ENCODE peak calls at places on chromosomes 7 and 10, in seven cellular contexts. H, Q, O, W, D, B and S are unnamed samples.
A peak's percentile ranks its signal among the peaks of the same experiment; 100 is the strongest.

GRCh38 chr10:90742189-90742588 is 115.7 kb downstream of the HTR7 start:
- DNase-seq in H (peak; percentile 0), Q (no peak), O (no peak), W (no peak), D (no peak), B (no peak), S (no peak)

GRCh38 chr7:134949171-134949570 is 37.1 kb upstream of the AGBL3 start:
- DNase-seq in H (no peak), Q (no peak), O (no peak), W (no peak), D (no peak), B (no peak), S (no peak)

GRCh38 chr7:46723742-46724141 is 802.7 kb upstream of the IGFBP3 start:
- DNase-seq in H (no peak), Q (no peak), O (no peak), W (no peak), D (no peak), B (no peak), S (no peak)

GRCh38 chr7:77576856-77577255 is 39.8 kb downstream of the PTPN12 start:
- DNase-seq in H (no peak), Q (no peak), O (no peak), W (no peak), D (no peak), B (no peak), S (no peak)

GRCh38 chr10:16761300-16761699 is 55.9 kb downstream of the RSU1 start:
- DNase-seq in H (no peak), Q (no peak), O (no peak), W (no peak), D (no peak), B (no peak), S (no peak)

GRCh38 chr10:114388275-114388674 is 16.0 kb downstream of the AFAP1L2 start:
- DNase-seq in H (no peak), Q (no peak), O (no peak), W (no peak), D (peak; percentile 78), B (no peak), S (peak; percentile 62)

GRCh38 chr7:47973739-47974138 is 5.7 kb downstream of the HUS1 start:
- DNase-seq in H (no peak), Q (no peak), O (no peak), W (no peak), D (no peak), B (no peak), S (no peak)

GRCh38 chr7:6516387-6516983 is 34.8 kb downstream of the GRID2IP start:
- DNase-seq in H (peak; percentile 79), Q (peak; percentile 77), O (peak; percentile 84), W (peak; percentile 85), D (peak; percentile 79), B (peak; percentile 86), S (peak; percentile 70)

GRCh38 chr7:127392182-127392565 is 334 bp downstream of the ZNF800 start:
- DNase-seq in H (peak; percentile 55), Q (peak; percentile 42), O (peak; percentile 65), W (peak; percentile 67), D (peak; percentile 86), B (peak; percentile 72), S (peak; percentile 78)

GRCh38 chr7:104252409-104253134 is 44.8 kb upstream of the ORC5 start:
- DNase-seq in H (no peak), Q (no peak), O (no peak), W (no peak), D (peak; percentile 9), B (no peak), S (no peak)

GRCh38 chr10:4651404-4652037 is 174.5 kb upstream of the AKR1E2 start:
- DNase-seq in H (no peak), Q (no peak), O (no peak), W (no peak), D (no peak), B (no peak), S (no peak)

GRCh38 chr10:97336942-97337719 is 2.6 kb upstream of the FRAT2 start:
- DNase-seq in H (no peak), Q (no peak), O (no peak), W (peak; percentile 61), D (no peak), B (peak; percentile 31), S (no peak)

GRCh38 chr10:121530481-121531075 is 67.7 kb downstream of the FGFR2 start:
- DNase-seq in H (no peak), Q (no peak), O (no peak), W (no peak), D (no peak), B (no peak), S (no peak)

GRCh38 chr10:49387029-49387428 is 8.9 kb downstream of the DRGX start:
- DNase-seq in H (peak; percentile 94), Q (no peak), O (no peak), W (no peak), D (no peak), B (no peak), S (no peak)

GRCh38 chr10:133165556-133166503 is 5.8 kb downstream of the KNDC1 start:
- DNase-seq in H (no peak), Q (peak; percentile 8), O (peak; percentile 46), W (no peak), D (no peak), B (no peak), S (no peak)

GRCh38 chr7:45650404-45651055 is 76.4 kb downstream of the ADCY1 start:
- DNase-seq in H (no peak), Q (no peak), O (peak; percentile 21), W (no peak), D (no peak), B (no peak), S (no peak)

GRCh38 chr7:106736508-106737201 is 75.7 kb upstream of the CCDC71L start:
- DNase-seq in H (peak; percentile 83), Q (no peak), O (peak; percentile 57), W (peak; percentile 31), D (peak; percentile 83), B (no peak), S (peak; percentile 70)

GRCh38 chr7:50805425-50806130 is 22.9 kb upstream of the GRB10 start:
- DNase-seq in H (no peak), Q (no peak), O (no peak), W (no peak), D (no peak), B (no peak), S (no peak)

GRCh38 chr7:17939670-17940301 is 508 bp downstream of the SNX13 start:
- DNase-seq in H (peak; percentile 23), Q (no peak), O (peak; percentile 59), W (peak; percentile 54), D (peak; percentile 46), B (peak; percentile 42), S (peak; percentile 32)

GRCh38 chr10:113096111-113097045 is 146.3 kb downstream of the TCF7L2 start:
- DNase-seq in H (no peak), Q (peak; percentile 51), O (no peak), W (no peak), D (no peak), B (no peak), S (no peak)

GRCh38 chr10:78437407-78437768 is 403.7 kb downstream of the RPS24 start:
- DNase-seq in H (no peak), Q (no peak), O (no peak), W (no peak), D (peak; percentile 5), B (no peak), S (no peak)

GRCh38 chr7:106770191-106770590 is 94.9 kb upstream of the PIK3CG start:
- DNase-seq in H (peak; percentile 96), Q (no peak), O (no peak), W (no peak), D (no peak), B (no peak), S (no peak)

GRCh38 chr7:767941-768729 is 41.1 kb upstream of the PRKAR1B start:
- DNase-seq in H (peak; percentile 22), Q (peak; percentile 91), O (no peak), W (no peak), D (no peak), B (no peak), S (no peak)

GRCh38 chr7:770336-770735 is 43.3 kb upstream of the PRKAR1B start:
- DNase-seq in H (no peak), Q (no peak), O (no peak), W (no peak), D (no peak), B (no peak), S (no peak)

GRCh38 chr7:770786-771185 is 43.7 kb upstream of the PRKAR1B start:
- DNase-seq in H (no peak), Q (no peak), O (no peak), W (no peak), D (no peak), B (no peak), S (no peak)

GRCh38 chr7:768881-769504 is 41.9 kb upstream of the PRKAR1B start:
- DNase-seq in H (no peak), Q (peak; percentile 77), O (no peak), W (no peak), D (no peak), B (peak; percentile 57), S (no peak)

DNA sequence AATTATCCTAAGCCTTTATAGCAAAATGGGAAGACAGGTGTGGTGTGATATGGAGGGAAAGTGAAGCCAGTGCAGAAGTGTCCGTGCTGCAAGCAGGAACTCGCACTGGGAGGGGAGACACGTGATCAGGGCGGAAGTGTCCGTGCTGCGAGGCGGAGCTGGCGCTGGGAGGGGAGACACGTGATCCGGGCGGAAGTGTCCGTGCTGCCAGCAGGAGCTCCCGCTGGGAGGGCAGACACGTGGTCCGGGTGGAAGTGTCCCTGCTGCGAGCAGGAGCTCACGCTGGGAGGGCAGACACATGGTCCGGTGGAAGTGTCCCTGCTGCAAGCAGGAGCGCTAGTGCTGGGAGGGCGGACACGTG is 40.5 kb upstream of the PRKAR1B start:
- DNase-seq in H (no peak), Q (peak; percentile 78), O (no peak), W (no peak), D (no peak), B (no peak), S (no peak)
- TF ChIP-seq CTCF in H (no peak), Q (no peak), O (no peak), W (no peak), D (no peak), B (no peak), S (no peak)

GRCh38 chr10:3287566-3288445 is 115.2 kb upstream of the PITRM1 start:
- DNase-seq in H (no peak), Q (no peak), O (no peak), W (peak; percentile 28), D (no peak), B (no peak), S (no peak)
- TF ChIP-seq CTCF in H (no peak), Q (no peak), O (no peak), W (no peak), D (no peak), B (peak; percentile 16), S (no peak)

GRCh38 chr10:62492012-62492869 is 118.1 kb downstream of the ZNF365 start:
- DNase-seq in H (peak; percentile 25), Q (no peak), O (no peak), W (no peak), D (peak; percentile 64), B (no peak), S (peak; percentile 45)
- TF ChIP-seq CTCF in H (peak; percentile 51), Q (peak; percentile 43), O (peak; percentile 62), W (peak; percentile 54), D (peak; percentile 61), B (no peak), S (peak; percentile 58)

GRCh38 chr7:32142649-32143048 is 72.4 kb upstream of the PDE1C start:
- DNase-seq in H (peak; percentile 80), Q (no peak), O (no peak), W (no peak), D (no peak), B (no peak), S (no peak)

GRCh38 chr7:32143271-32143670 is 73.1 kb upstream of the PDE1C start:
- DNase-seq in H (peak; percentile 32), Q (no peak), O (no peak), W (no peak), D (no peak), B (no peak), S (no peak)

GRCh38 chr7:32145911-32146310 is 75.7 kb upstream of the PDE1C start:
- DNase-seq in H (no peak), Q (no peak), O (no peak), W (no peak), D (no peak), B (no peak), S (no peak)

GRCh38 chr7:32140540-32140939 is 70.3 kb upstream of the PDE1C start:
- DNase-seq in H (no peak), Q (no peak), O (no peak), W (no peak), D (no peak), B (no peak), S (no peak)
- TF ChIP-seq CTCF in H (no peak), Q (no peak), O (no peak), W (no peak), D (no peak), B (no peak), S (no peak)